ENCODE peak calls at places on chromosomes 6 and 20, in nine cellular contexts. X, O, Y, E, L, F, J, H and P are unnamed samples.
A peak's percentile ranks its signal among the peaks of the same experiment; 100 is the strongest.

GRCh38 chr20:967796-968742 is 34.0 kb downstream of the RSPO4 start:
- DNase-seq in X (peak; percentile 56), O (no peak), Y (no peak), E (no peak), L (no peak), F (no peak), J (no peak), H (peak; percentile 40), P (no peak)

GRCh38 chr6:36873612-36874011 is 991 bp downstream of the PPIL1 start:
- DNase-seq in X (no peak), O (peak; percentile 36), Y (no peak), E (no peak), L (no peak), F (no peak), J (no peak), H (no peak), P (peak; percentile 47)

GRCh38 chr6:63509652-63510352 is 62.5 kb upstream of the LOC128125822 start:
- DNase-seq in X (peak; percentile 78), O (no peak), Y (peak; percentile 67), E (no peak), L (no peak), F (peak; percentile 92), J (no peak), H (no peak), P (no peak)

GRCh38 chr20:3980260-3981131 is 34.9 kb downstream of the RNF24 start:
- DNase-seq in X (peak; percentile 74), O (peak; percentile 59), Y (no peak), E (peak; percentile 31), L (no peak), F (no peak), J (no peak), H (no peak), P (peak; percentile 49)

GRCh38 chr6:93468291-93468690 is 48.9 kb upstream of the EPHA7 start:
- DNase-seq in X (no peak), O (no peak), Y (no peak), E (no peak), L (no peak), F (no peak), J (peak; percentile 3), H (no peak), P (no peak)

GRCh38 chr6:126182650-126183311 is 157.1 kb upstream of the CENPW start:
- DNase-seq in X (peak; percentile 49), O (no peak), Y (no peak), E (no peak), L (no peak), F (no peak), J (no peak), H (no peak), P (no peak)

GRCh38 chr6:128598561-128598960 is 78.2 kb upstream of the PTPRK start:
- DNase-seq in X (no peak), O (no peak), Y (no peak), E (no peak), L (no peak), F (no peak), J (no peak), H (no peak), P (no peak)

GRCh38 chr20:10747019-10747418 is 73.2 kb upstream of the JAG1 start:
- DNase-seq in X (no peak), O (no peak), Y (no peak), E (no peak), L (no peak), F (no peak), J (no peak), H (no peak), P (no peak)

GRCh38 chr20:40687384-40688128 is 1.5 kb downstream of the MAFB start:
- DNase-seq in X (peak; percentile 16), O (no peak), Y (peak; percentile 72), E (peak; percentile 29), L (peak; percentile 46), F (peak; percentile 48), J (no peak), H (peak; percentile 58), P (no peak)

GRCh38 chr6:166387642-166388325 is 5.0 kb upstream of the MPC1 start:
- DNase-seq in X (no peak), O (no peak), Y (no peak), E (no peak), L (no peak), F (no peak), J (no peak), H (no peak), P (no peak)

GRCh38 chr6:155117266-155117665 is 122.2 kb downstream of the TIAM2 start:
- DNase-seq in X (peak; percentile 44), O (no peak), Y (no peak), E (no peak), L (no peak), F (no peak), J (no peak), H (no peak), P (no peak)

GRCh38 chr6:75775219-75775618 is 26.2 kb downstream of the MYO6 start:
- DNase-seq in X (no peak), O (no peak), Y (no peak), E (peak; percentile 54), L (no peak), F (no peak), J (no peak), H (no peak), P (no peak)

DNA sequence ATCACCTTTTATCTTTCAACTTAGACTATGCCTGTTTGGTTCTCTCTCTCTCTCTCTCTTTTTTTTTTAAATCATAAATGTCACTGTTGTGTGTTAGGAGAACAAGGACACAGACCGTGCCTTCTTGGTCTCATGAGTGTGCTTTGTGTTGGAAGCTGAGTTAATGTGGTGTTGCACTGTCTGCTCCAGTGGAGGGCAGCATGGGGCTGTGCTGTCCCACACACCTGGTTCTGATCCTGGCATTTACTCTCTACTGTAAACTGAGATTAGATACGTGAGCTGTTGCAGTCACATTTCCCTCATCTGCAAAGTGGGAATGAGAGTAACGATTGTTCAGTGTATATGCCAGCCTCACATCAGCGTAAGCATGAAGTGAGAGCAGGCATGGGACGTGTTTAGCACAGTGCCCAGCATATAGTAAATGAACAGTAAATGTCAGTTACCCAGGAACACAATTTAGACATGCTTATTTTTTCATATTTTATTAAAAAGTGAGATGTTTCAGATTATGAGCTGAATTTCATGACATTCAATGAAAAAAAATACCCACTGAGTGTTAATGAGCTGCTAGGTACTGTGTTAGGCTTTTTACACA is 161.1 kb downstream of the FARS2 start:
- DNase-seq in X (peak; percentile 56), O (no peak), Y (no peak), E (peak; percentile 54), L (no peak), F (peak; percentile 52), J (peak; percentile 38), H (peak; percentile 71), P (peak; percentile 13)
- TF ChIP-seq CTCF in X (peak; percentile 73), O (peak; percentile 43), Y (peak; percentile 48), E (peak; percentile 80), L (peak; percentile 54), F (no peak), J (peak; percentile 94), H (peak; percentile 82), P (peak; percentile 38)

GRCh38 chr6:39496951-39497350 is 174.4 kb upstream of the KCNK16 start:
- DNase-seq in X (peak; percentile 12), O (no peak), Y (peak; percentile 38), E (no peak), L (no peak), F (peak; percentile 26), J (no peak), H (no peak), P (no peak)
- TF ChIP-seq CTCF in X (no peak), O (no peak), Y (no peak), E (no peak), L (no peak), F (no peak), J (no peak), H (no peak), P (no peak)

DNA sequence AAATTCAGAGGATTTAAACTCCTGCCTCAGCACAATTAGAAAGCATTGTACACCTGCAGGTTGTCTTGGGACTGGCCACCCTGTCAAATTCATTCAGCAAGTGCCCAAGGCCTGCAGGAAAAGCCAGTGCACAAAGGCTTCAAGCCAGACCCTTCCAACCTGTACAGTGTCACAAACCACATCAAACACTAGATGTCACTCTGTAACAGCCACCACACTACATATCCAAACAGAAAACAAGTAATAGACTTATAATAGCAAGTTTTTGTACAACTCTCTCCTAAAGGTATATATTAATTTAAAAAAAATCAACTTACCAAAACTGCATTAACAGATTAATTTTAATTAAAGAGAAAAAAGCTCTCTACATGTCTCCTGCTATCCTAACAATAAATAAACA is 47.6 kb downstream of the RALGAPA2 start:
- DNase-seq in X (peak; percentile 38), O (peak; percentile 8), Y (no peak), E (peak; percentile 25), L (no peak), F (no peak), J (no peak), H (no peak), P (peak; percentile 23)
- TF ChIP-seq CTCF in X (peak; percentile 37), O (peak; percentile 75), Y (peak; percentile 81), E (peak; percentile 76), L (peak; percentile 57), F (no peak), J (no peak), H (peak; percentile 64), P (peak; percentile 42)

GRCh38 chr20:58495623-58496428 is 19.4 kb downstream of the APCDD1L start:
- DNase-seq in X (no peak), O (no peak), Y (no peak), E (no peak), L (no peak), F (no peak), J (no peak), H (peak; percentile 0), P (no peak)

GRCh38 chr20:58496429-58496769 is 18.8 kb downstream of the APCDD1L start:
- DNase-seq in X (no peak), O (no peak), Y (no peak), E (no peak), L (no peak), F (no peak), J (no peak), H (peak; percentile 16), P (no peak)

GRCh38 chr20:58497076-58497665 is 18.0 kb downstream of the APCDD1L start:
- DNase-seq in X (no peak), O (no peak), Y (no peak), E (no peak), L (no peak), F (no peak), J (no peak), H (peak; percentile 14), P (no peak)

GRCh38 chr20:58494923-58495622 is 20.1 kb downstream of the APCDD1L start:
- DNase-seq in X (no peak), O (no peak), Y (no peak), E (no peak), L (no peak), F (no peak), J (no peak), H (peak; percentile 14), P (no peak)

DNA sequence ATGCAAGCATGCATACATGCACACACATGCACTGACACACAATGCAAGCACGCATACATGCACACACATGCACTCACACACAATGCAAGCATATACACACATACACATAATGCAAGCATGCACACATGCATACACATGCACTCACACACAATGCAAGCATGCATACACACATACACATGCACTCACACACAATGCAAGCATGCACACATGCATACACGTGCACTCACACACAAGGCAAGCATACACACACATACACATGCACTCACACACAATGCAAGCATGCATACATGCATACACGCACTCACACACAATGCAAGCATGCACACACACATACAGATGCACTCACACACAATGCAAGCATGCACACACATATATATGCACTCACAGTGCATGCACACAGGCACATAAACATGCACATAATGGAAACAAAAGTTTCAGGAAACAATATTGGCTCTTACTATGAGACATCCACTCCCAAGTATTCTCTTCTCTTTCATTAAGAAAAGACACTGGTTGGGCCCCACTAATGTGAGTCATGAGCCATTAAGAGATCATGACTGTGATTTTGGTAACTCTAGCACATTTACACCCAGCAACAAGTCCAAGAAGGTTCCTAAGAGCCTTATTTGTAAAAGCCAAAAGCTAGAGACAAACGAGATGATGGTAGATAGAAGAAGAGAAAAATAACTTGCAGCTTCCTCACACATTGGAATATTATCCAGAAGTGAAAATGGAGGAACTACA is 22.2 kb downstream of the APCDD1L start:
- DNase-seq in X (no peak), O (no peak), Y (no peak), E (no peak), L (no peak), F (no peak), J (no peak), H (peak; percentile 9), P (no peak)
- TF ChIP-seq CTCF in X (no peak), O (no peak), Y (no peak), E (no peak), L (no peak), F (no peak), J (no peak), H (no peak), P (no peak)